ENCODE peak calls at places on chromosomes 1 and 21, in six cellular contexts. I is HFF-Myc, G is cardiac muscle cell, K is AG10803, R is fibroblast of lung, J is mammary epithelial cell. Y is an unnamed sample.

GRCh38 chr1:226737819-226738420 is 1.2 kb downstream of the ITPKB start:
- DNase-seq in I (no peak), G (peak), K (peak), R (peak), J (peak), Y (no peak)

GRCh38 chr1:2101946-2102345 is 51.7 kb downstream of the PRKCZ start:
- DNase-seq in I (no peak), G (no peak), K (no peak), R (no peak), J (no peak), Y (no peak)

GRCh38 chr1:6485140-6485936 is 6.1 kb downstream of the PLEKHG5 start:
- DNase-seq in I (no peak), G (no peak), K (no peak), R (no peak), J (no peak), Y (no peak)

GRCh38 chr1:163897401-163898169 is 575.8 kb downstream of the NUF2 start:
- DNase-seq in I (peak), G (peak), K (peak), R (peak), J (no peak), Y (peak)

GRCh38 chr1:229156819-229157218 is 114.1 kb upstream of the RAB4A start:
- DNase-seq in I (no peak), G (peak), K (no peak), R (no peak), J (no peak), Y (no peak)

GRCh38 chr1:159492575-159493323 is 43.1 kb downstream of the OR10J5 start:
- DNase-seq in I (no peak), G (peak), K (peak), R (peak), J (no peak), Y (peak)

GRCh38 chr1:24413350-24414163 is at the start of gene STPG1:
- DNase-seq in I (peak), G (peak), K (peak), R (peak), J (peak), Y (no peak)

GRCh38 chr1:12348113-12348512 is 118.3 kb downstream of the VPS13D start:
- DNase-seq in I (no peak), G (no peak), K (no peak), R (no peak), J (no peak), Y (no peak)

GRCh38 chr1:61370908-61371279 is 288.5 kb downstream of the NFIA start:
- DNase-seq in I (no peak), G (no peak), K (no peak), R (no peak), J (no peak), Y (no peak)

GRCh38 chr1:174743654-174744561 is 255.8 kb upstream of the CACYBP start:
- DNase-seq in I (no peak), G (peak), K (peak), R (peak), J (peak), Y (no peak)

GRCh38 chr21:29372063-29372802 is 73.5 kb downstream of the BACH1 start:
- DNase-seq in I (peak), G (peak), K (peak), R (peak), J (peak), Y (peak)

GRCh38 chr1:107692580-107693345 is 272.2 kb downstream of the VAV3 start:
- DNase-seq in I (no peak), G (no peak), K (no peak), R (peak), J (peak), Y (no peak)

GRCh38 chr1:116379674-116380498 is 6.8 kb downstream of the ATP1A1 start:
- DNase-seq in I (no peak), G (no peak), K (no peak), R (no peak), J (no peak), Y (no peak)

GRCh38 chr1:224592636-224593579 is 23.2 kb upstream of the CNIH3 start:
- DNase-seq in I (peak), G (peak), K (peak), R (peak), J (peak), Y (peak)

GRCh38 chr1:52502789-52503188 is 50.1 kb downstream of the TUT4 start:
- DNase-seq in I (no peak), G (no peak), K (no peak), R (no peak), J (no peak), Y (no peak)

GRCh38 chr1:101291562-101292035 is 54.8 kb downstream of the S1PR1 start:
- DNase-seq in I (peak), G (peak), K (peak), R (peak), J (peak), Y (peak)

GRCh38 chr1:193346085-193346484 is 159.7 kb upstream of the B3GALT2 start:
- DNase-seq in I (no peak), G (no peak), K (no peak), R (no peak), J (no peak), Y (no peak)

GRCh38 chr21:36909901-36910561 is 56.4 kb downstream of the HLCS start:
- DNase-seq in I (peak), G (peak), K (peak), R (peak), J (peak), Y (peak)

GRCh38 chr1:19405761-19406481 is 79.4 kb downstream of the CAPZB start:
- DNase-seq in I (peak), G (peak), K (peak), R (peak), J (no peak), Y (no peak)

GRCh38 chr21:38831526-38832467 is 26.1 kb downstream of the ETS2 start:
- DNase-seq in I (peak), G (peak), K (peak), R (peak), J (peak), Y (peak)

GRCh38 chr1:14602131-14602530 is 3.6 kb downstream of the KAZN start:
- DNase-seq in I (no peak), G (peak), K (peak), R (peak), J (no peak), Y (peak)

GRCh38 chr1:214026985-214027384 is 39.2 kb downstream of the PROX1 start:
- DNase-seq in I (no peak), G (no peak), K (no peak), R (no peak), J (no peak), Y (no peak)

GRCh38 chr1:58060548-58061170 is 485.9 kb downstream of the OMA1 start:
- DNase-seq in I (no peak), G (no peak), K (peak), R (no peak), J (no peak), Y (no peak)

GRCh38 chr1:221712198-221712684 is 29.6 kb downstream of the DUSP10 start:
- DNase-seq in I (peak), G (peak), K (peak), R (peak), J (peak), Y (peak)

GRCh38 chr1:53587252-53587992 is 128.2 kb downstream of the DMRTB1 start:
- DNase-seq in I (no peak), G (no peak), K (no peak), R (no peak), J (no peak), Y (no peak)

GRCh38 chr1:85372683-85373446 is 92.1 kb downstream of the DDAH1 start:
- DNase-seq in I (no peak), G (peak), K (peak), R (peak), J (no peak), Y (peak)

GRCh38 chr1:241485554-241485992 is 34.0 kb downstream of the FH start:
- DNase-seq in I (no peak), G (peak), K (peak), R (peak), J (peak), Y (no peak)

GRCh38 chr21:42056996-42057689 is 14.0 kb upstream of the UMODL1 start:
- DNase-seq in I (no peak), G (peak), K (peak), R (peak), J (peak), Y (no peak)

GRCh38 chr1:46248122-46248920 is 758 bp downstream of the RAD54L start:
- DNase-seq in I (no peak), G (no peak), K (no peak), R (peak), J (peak), Y (no peak)

GRCh38 chr1:246782120-246782900 is 58.1 kb downstream of the SCCPDH start:
- DNase-seq in I (peak), G (peak), K (peak), R (peak), J (peak), Y (peak)

GRCh38 chr1:241972703-241973375 is 15.3 kb downstream of the BECN2 start:
- DNase-seq in I (peak), G (peak), K (peak), R (peak), J (no peak), Y (no peak)

GRCh38 chr1:111733996-111734369 is 5.2 kb downstream of the INKA2 start:
- DNase-seq in I (no peak), G (no peak), K (no peak), R (no peak), J (no peak), Y (no peak)

GRCh38 chr1:111734426-111734825 is 4.8 kb downstream of the INKA2 start:
- DNase-seq in I (no peak), G (no peak), K (no peak), R (no peak), J (no peak), Y (no peak)

GRCh38 chr1:111731956-111732355 is 7.2 kb downstream of the INKA2 start:
- DNase-seq in I (no peak), G (no peak), K (no peak), R (no peak), J (no peak), Y (no peak)

GRCh38 chr1:111732718-111733117 is 6.5 kb downstream of the INKA2 start:
- DNase-seq in I (no peak), G (no peak), K (no peak), R (no peak), J (no peak), Y (no peak)

GRCh38 chr1:111733183-111733995 is 5.8 kb downstream of the INKA2 start:
- DNase-seq in I (peak), G (peak), K (peak), R (peak), J (no peak), Y (peak)
- H3K4me3 ChIP-seq in I (no peak), G (no peak), K (no peak), R (no peak), J (no peak), Y (no peak)

GRCh38 chr21:31503939-31504338 is 155.6 kb upstream of the SOD1 start:
- DNase-seq in I (no peak), G (no peak), K (no peak), R (no peak), J (peak), Y (no peak)

GRCh38 chr21:31502537-31503143 is 156.9 kb upstream of the SOD1 start:
- DNase-seq in I (no peak), G (no peak), K (no peak), R (no peak), J (no peak), Y (no peak)

GRCh38 chr21:31509108-31510017 is 150.1 kb upstream of the SOD1 start:
- DNase-seq in I (no peak), G (peak), K (no peak), R (peak), J (peak), Y (no peak)

GRCh38 chr21:31503467-31503866 is 156.0 kb upstream of the SOD1 start:
- DNase-seq in I (no peak), G (no peak), K (no peak), R (no peak), J (no peak), Y (no peak)

GRCh38 chr21:31505975-31506374 is 153.5 kb upstream of the SOD1 start:
- DNase-seq in I (no peak), G (no peak), K (no peak), R (no peak), J (no peak), Y (no peak)
- H3K4me3 ChIP-seq in I (no peak), G (no peak), K (no peak), R (no peak), J (no peak), Y (no peak)

DNA sequence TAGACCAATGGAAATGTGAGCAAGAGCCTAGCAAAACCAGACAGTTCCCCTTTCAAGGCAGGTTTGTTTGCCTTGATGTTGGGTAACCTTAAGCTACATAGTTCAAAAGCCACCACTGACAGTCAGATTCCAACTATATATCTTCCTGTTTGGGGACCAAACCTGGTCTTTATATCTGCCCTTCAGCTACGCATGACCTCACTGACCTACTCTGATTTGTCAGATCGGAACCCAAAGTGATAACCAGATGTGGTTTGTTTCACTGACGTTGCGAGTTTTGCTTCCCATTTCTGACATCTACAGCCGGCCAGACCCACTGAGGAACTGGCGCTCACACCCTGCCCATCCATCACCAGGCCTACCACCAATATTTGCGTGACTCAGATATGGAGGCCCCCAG is 361.1 kb upstream of the CHRM3 start:
- DNase-seq in I (no peak), G (no peak), K (no peak), R (no peak), J (no peak), Y (no peak)
- H3K4me3 ChIP-seq in I (no peak), G (no peak), K (no peak), R (no peak), J (no peak), Y (no peak)

GRCh38 chr1:42385283-42385682 is 4.7 kb downstream of the RIMKLA start:
- DNase-seq in I (peak), G (peak), K (peak), R (peak), J (no peak), Y (peak)

GRCh38 chr1:42380617-42381423 is at the start of gene RIMKLA:
- DNase-seq in I (no peak), G (peak), K (peak), R (peak), J (no peak), Y (no peak)

GRCh38 chr1:42379794-42380616 is 587 bp upstream of the RIMKLA start:
- DNase-seq in I (peak), G (peak), K (peak), R (peak), J (no peak), Y (no peak)

GRCh38 chr1:42386051-42386450 is 5.5 kb downstream of the RIMKLA start:
- DNase-seq in I (no peak), G (no peak), K (no peak), R (no peak), J (no peak), Y (no peak)

GRCh38 chr1:42381424-42381673 is 757 bp downstream of the RIMKLA start:
- DNase-seq in I (no peak), G (no peak), K (no peak), R (no peak), J (no peak), Y (no peak)
- H3K4me3 ChIP-seq in I (no peak), G (peak), K (no peak), R (no peak), J (no peak), Y (no peak)

GRCh38 chr1:165153182-165153581 is 203.3 kb downstream of the LMX1A start:
- DNase-seq in I (no peak), G (no peak), K (no peak), R (no peak), J (no peak), Y (no peak)
- H3K4me3 ChIP-seq in I (no peak), G (no peak), K (no peak), R (no peak), J (no peak), Y (no peak)

GRCh38 chr1:179875606-179876288 is 1.9 kb downstream of the TOR1AIP2 start:
- DNase-seq in I (no peak), G (no peak), K (no peak), R (peak), J (no peak), Y (no peak)

GRCh38 chr1:179870870-179871269 is 6.7 kb downstream of the TOR1AIP2 start:
- DNase-seq in I (no peak), G (no peak), K (no peak), R (no peak), J (no peak), Y (no peak)

GRCh38 chr1:179873366-179873978 is 4.1 kb downstream of the TOR1AIP2 start:
- DNase-seq in I (no peak), G (no peak), K (no peak), R (no peak), J (no peak), Y (no peak)

GRCh38 chr1:179871940-179872339 is 5.7 kb downstream of the TOR1AIP2 start:
- DNase-seq in I (no peak), G (no peak), K (no peak), R (no peak), J (no peak), Y (no peak)

DNA sequence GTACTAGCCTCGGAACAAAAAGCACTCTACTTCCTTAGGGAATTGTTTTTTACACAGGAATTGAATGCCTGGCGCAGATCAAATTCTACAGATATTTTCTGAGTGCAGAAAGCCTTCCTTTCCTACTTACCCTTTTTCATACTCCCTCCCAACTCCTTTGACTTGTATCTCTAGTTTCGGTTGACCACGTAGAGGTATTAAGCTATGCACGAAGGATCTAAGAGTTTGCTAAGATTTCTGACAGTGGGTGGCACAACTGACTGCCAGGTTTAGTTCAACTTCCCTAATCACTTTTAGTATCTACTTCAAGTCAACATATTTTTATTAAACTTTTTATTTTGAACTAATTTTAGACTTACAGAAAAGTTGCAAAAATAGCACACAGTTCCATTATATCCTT is 5.0 kb downstream of the TOR1AIP2 start:
- DNase-seq in I (no peak), G (no peak), K (no peak), R (no peak), J (no peak), Y (no peak)
- H3K4me3 ChIP-seq in I (no peak), G (no peak), K (no peak), R (no peak), J (no peak), Y (no peak)

GRCh38 chr1:154972517-154973343 is 1.8 kb upstream of the CKS1B start:
- DNase-seq in I (peak), G (peak), K (peak), R (peak), J (peak), Y (peak)
- H3K4me3 ChIP-seq in I (peak), G (peak), K (peak), R (peak), J (peak), Y (peak)

GRCh38 chr1:205530116-205530515 is 25.6 kb downstream of the CDK18 start:
- DNase-seq in I (no peak), G (no peak), K (no peak), R (no peak), J (no peak), Y (no peak)

GRCh38 chr1:205528446-205528886 is 24.0 kb downstream of the CDK18 start:
- DNase-seq in I (no peak), G (no peak), K (no peak), R (no peak), J (no peak), Y (no peak)

GRCh38 chr1:205531191-205532025 is 26.9 kb downstream of the CDK18 start:
- DNase-seq in I (no peak), G (no peak), K (no peak), R (no peak), J (no peak), Y (no peak)

GRCh38 chr1:205527931-205528330 is 23.5 kb downstream of the CDK18 start:
- DNase-seq in I (no peak), G (no peak), K (no peak), R (no peak), J (no peak), Y (no peak)

GRCh38 chr1:205528887-205529825 is 24.7 kb downstream of the CDK18 start:
- DNase-seq in I (no peak), G (peak), K (peak), R (peak), J (peak), Y (no peak)
- H3K4me3 ChIP-seq in I (peak), G (no peak), K (peak), R (no peak), J (no peak), Y (peak)

GRCh38 chr1:167328306-167328705 is 107.6 kb downstream of the POU2F1 start:
- DNase-seq in I (no peak), G (no peak), K (no peak), R (no peak), J (no peak), Y (no peak)
- H3K4me3 ChIP-seq in I (no peak), G (no peak), K (no peak), R (no peak), J (no peak), Y (no peak)